ENCODE peak calls at places on chromosomes 3 and 15, in nine cellular contexts. L is activated T-cell treated with anti-CD3 and anti-CD28 coated beads for 48 hours; W is naive thymus-derived CD8-positive, alpha-beta T cell; B is central memory CD4-positive, alpha-beta T cell; X is T-helper 17 cell; N is skeletal muscle cell; O is HuH-7; A is IMR-90; Q is posterior cingulate gyrus. S is an unnamed sample.

GRCh38 chr3:127984241-127984975 is 67.8 kb upstream of the SEC61A1 start:
- DNase-seq in L (no peak), W (no peak), B (no peak), X (no peak), N (no peak), O (no peak), A (peak; percentile 21), Q (no peak), S (no peak)

GRCh38 chr3:110608566-110608965 is 463.1 kb upstream of the NECTIN3 start:
- DNase-seq in L (no peak), W (no peak), B (no peak), X (no peak), N (no peak), O (no peak), A (peak; percentile 35), Q (no peak), S (no peak)

GRCh38 chr15:95557226-95558046 is 773.1 kb upstream of the NR2F2 start:
- DNase-seq in L (no peak), W (no peak), B (no peak), X (no peak), N (peak; percentile 87), O (no peak), A (peak; percentile 95), Q (no peak), S (peak; percentile 76)

GRCh38 chr3:184629555-184630160 is 68.1 kb downstream of the EPHB3 start:
- DNase-seq in L (no peak), W (no peak), B (no peak), X (no peak), N (no peak), O (no peak), A (no peak), Q (no peak), S (no peak)

GRCh38 chr3:25493786-25494185 is 65.7 kb downstream of the RARB start:
- DNase-seq in L (no peak), W (no peak), B (no peak), X (no peak), N (peak; percentile 89), O (no peak), A (peak; percentile 61), Q (no peak), S (peak; percentile 14)

GRCh38 chr3:46098319-46098761 is 71.1 kb upstream of the XCR1 start:
- DNase-seq in L (peak; percentile 35), W (peak; percentile 66), B (peak; percentile 51), X (no peak), N (peak; percentile 80), O (no peak), A (peak; percentile 50), Q (no peak), S (no peak)

GRCh38 chr3:173583496-173583895 is 186.0 kb downstream of the NLGN1 start:
- DNase-seq in L (no peak), W (no peak), B (no peak), X (no peak), N (no peak), O (no peak), A (no peak), Q (no peak), S (no peak)

GRCh38 chr3:75262661-75263060 is 401.5 kb upstream of the FRG2C start:
- DNase-seq in L (no peak), W (no peak), B (no peak), X (no peak), N (no peak), O (no peak), A (no peak), Q (no peak), S (no peak)

GRCh38 chr3:58260733-58261132 is 23.1 kb downstream of the ABHD6 start:
- DNase-seq in L (no peak), W (no peak), B (no peak), X (no peak), N (no peak), O (no peak), A (peak; percentile 64), Q (peak; percentile 27), S (no peak)

GRCh38 chr3:27360113-27361078 is 8.8 kb downstream of the NEK10 start:
- DNase-seq in L (no peak), W (no peak), B (no peak), X (no peak), N (peak; percentile 33), O (peak; percentile 84), A (peak; percentile 44), Q (no peak), S (no peak)

GRCh38 chr15:69088300-69088965 is 72.0 kb upstream of the GLCE start:
- DNase-seq in L (no peak), W (no peak), B (no peak), X (no peak), N (no peak), O (no peak), A (no peak), Q (no peak), S (no peak)

GRCh38 chr3:136142592-136142991 is 53.5 kb downstream of the MSL2 start:
- DNase-seq in L (no peak), W (no peak), B (no peak), X (no peak), N (peak; percentile 56), O (no peak), A (peak; percentile 86), Q (no peak), S (peak; percentile 65)

GRCh38 chr3:165185707-165186327 is 10.4 kb downstream of the SLITRK3 start:
- DNase-seq in L (no peak), W (peak; percentile 29), B (peak; percentile 6), X (no peak), N (peak; percentile 8), O (peak; percentile 28), A (peak; percentile 52), Q (peak; percentile 52), S (peak; percentile 43)

GRCh38 chr15:99857836-99858235 is 124.6 kb upstream of the LYSMD4 start:
- DNase-seq in L (no peak), W (no peak), B (no peak), X (no peak), N (no peak), O (no peak), A (no peak), Q (no peak), S (no peak)

GRCh38 chr15:63565784-63566183 is 31.4 kb upstream of the FBXL22 start:
- DNase-seq in L (no peak), W (no peak), B (no peak), X (no peak), N (no peak), O (no peak), A (no peak), Q (no peak), S (no peak)

GRCh38 chr3:143307613-143308183 is 188.1 kb downstream of the CHST2 start:
- DNase-seq in L (no peak), W (no peak), B (no peak), X (no peak), N (no peak), O (no peak), A (peak; percentile 76), Q (no peak), S (no peak)

GRCh38 chr15:38041576-38041975 is 107.1 kb downstream of the TMCO5A start:
- DNase-seq in L (no peak), W (no peak), B (no peak), X (no peak), N (peak; percentile 39), O (no peak), A (peak; percentile 77), Q (no peak), S (no peak)

GRCh38 chr3:8653800-8654408 is 9.3 kb upstream of the SSUH2 start:
- DNase-seq in L (no peak), W (no peak), B (no peak), X (no peak), N (no peak), O (no peak), A (no peak), Q (no peak), S (no peak)

GRCh38 chr15:74616020-74616939 is 644 bp downstream of the CLK3 start:
- DNase-seq in L (peak; percentile 42), W (peak; percentile 78), B (peak; percentile 72), X (peak; percentile 55), N (no peak), O (peak; percentile 60), A (peak; percentile 63), Q (peak; percentile 34), S (peak; percentile 20)

GRCh38 chr3:197854596-197855343 is 63.7 kb downstream of the LRCH3 start:
- DNase-seq in L (no peak), W (no peak), B (no peak), X (no peak), N (peak; percentile 95), O (no peak), A (peak; percentile 99), Q (no peak), S (peak; percentile 91)

GRCh38 chr3:104903064-104903463 is 463.6 kb upstream of the ALCAM start:
- DNase-seq in L (no peak), W (no peak), B (no peak), X (no peak), N (no peak), O (no peak), A (no peak), Q (no peak), S (no peak)

GRCh38 chr3:157274644-157275137 is 114.7 kb upstream of the CCNL1 start:
- DNase-seq in L (no peak), W (no peak), B (no peak), X (no peak), N (no peak), O (no peak), A (no peak), Q (no peak), S (no peak)

GRCh38 chr15:32993285-32993684 is 201.2 kb downstream of the FMN1 start:
- DNase-seq in L (no peak), W (no peak), B (no peak), X (no peak), N (no peak), O (no peak), A (no peak), Q (no peak), S (no peak)

GRCh38 chr15:94327356-94327936 is 96.1 kb downstream of the MCTP2 start:
- DNase-seq in L (no peak), W (peak; percentile 7), B (no peak), X (no peak), N (peak; percentile 3), O (peak; percentile 18), A (peak; percentile 50), Q (no peak), S (peak; percentile 21)

GRCh38 chr15:29773000-29773399 is 49.3 kb downstream of the TJP1 start:
- DNase-seq in L (no peak), W (no peak), B (no peak), X (no peak), N (no peak), O (no peak), A (no peak), Q (no peak), S (no peak)

GRCh38 chr3:66101901-66102300 is 63.2 kb upstream of the MAGI1 start:
- DNase-seq in L (no peak), W (no peak), B (no peak), X (no peak), N (no peak), O (no peak), A (no peak), Q (no peak), S (no peak)

GRCh38 chr3:157263027-157263426 is 103.1 kb upstream of the CCNL1 start:
- DNase-seq in L (no peak), W (no peak), B (no peak), X (no peak), N (no peak), O (no peak), A (no peak), Q (no peak), S (no peak)

GRCh38 chr15:83844742-83845141 is 190.8 kb downstream of the ADAMTSL3 start:
- DNase-seq in L (no peak), W (no peak), B (no peak), X (no peak), N (no peak), O (no peak), A (peak; percentile 39), Q (no peak), S (peak; percentile 32)

GRCh38 chr3:146899171-146899570 is 294.0 kb upstream of the PLSCR5 start:
- DNase-seq in L (no peak), W (no peak), B (no peak), X (no peak), N (no peak), O (no peak), A (no peak), Q (no peak), S (no peak)

GRCh38 chr3:53571264-53571663 is 76.9 kb downstream of the CACNA1D start:
- DNase-seq in L (no peak), W (no peak), B (no peak), X (no peak), N (no peak), O (no peak), A (no peak), Q (no peak), S (no peak)